ENCODE peak calls at places on chromosomes 12 and 14, in six cellular contexts. V is transverse colon, Y is A549, N is K562, C is tibial nerve, M is ovary. B is an unnamed sample.

GRCh38 chr14:85528080-85528881 is 1.7 kb upstream of the FLRT2 start:
- DNase-seq in V (no peak), Y (peak; percentile 56), M (peak; percentile 36), C (no peak), N (no peak), B (no peak)

GRCh38 chr12:111761099-111761498 is 5.6 kb upstream of the ALDH2 start:
- DNase-seq in N (no peak), C (no peak), Y (no peak), V (peak; percentile 51), M (no peak), B (no peak)

GRCh38 chr12:51823875-51824565 is 24.5 kb downstream of the FIGNL2 start:
- DNase-seq in C (no peak), Y (peak; percentile 70), M (no peak), V (peak; percentile 34), N (no peak), B (no peak)

GRCh38 chr12:126069549-126070165 is 1004.4 kb downstream of the AACS start:
- DNase-seq in Y (peak; percentile 6), N (peak; percentile 38), C (no peak), V (peak; percentile 18), M (no peak), B (no peak)

GRCh38 chr14:106657460-106657859 is 1131.1 kb downstream of the TMEM121 start:
- DNase-seq in Y (no peak), C (no peak), V (peak; percentile 46), N (no peak), M (no peak), B (no peak)

GRCh38 chr12:51219345-51219744 is 1.5 kb upstream of the POU6F1 start:
- DNase-seq in M (no peak), N (no peak), V (no peak), C (no peak), Y (no peak), B (no peak)

GRCh38 chr14:50303744-50304471 is 8.1 kb downstream of the L2HGDH start:
- DNase-seq in C (no peak), Y (no peak), N (no peak), V (no peak), M (no peak), B (no peak)

GRCh38 chr14:69760810-69761209 is 6.1 kb upstream of the SRSF5 start:
- DNase-seq in C (no peak), N (no peak), M (no peak), Y (no peak), V (no peak), B (no peak)

GRCh38 chr12:40241741-40242140 is 16.9 kb downstream of the LRRK2 start:
- DNase-seq in C (no peak), N (no peak), M (no peak), V (no peak), Y (no peak), B (no peak)

GRCh38 chr12:116615141-116615861 is 56.1 kb downstream of the MAP1LC3B2 start:
- DNase-seq in V (no peak), C (no peak), Y (no peak), N (no peak), M (no peak), B (no peak)

GRCh38 chr12:13173537-13173936 is 23.0 kb upstream of the EMP1 start:
- DNase-seq in M (no peak), V (peak; percentile 41), N (no peak), Y (no peak), C (peak; percentile 62), B (no peak)

GRCh38 chr12:6335451-6336078 is 6.3 kb downstream of the TNFRSF1A start:
- DNase-seq in M (peak; percentile 82), Y (peak; percentile 86), V (peak; percentile 84), N (peak; percentile 54), C (peak; percentile 65), B (no peak)

GRCh38 chr14:59870277-59871165 is at the start of gene RTN1:
- DNase-seq in N (peak; percentile 6), M (no peak), Y (no peak), C (peak; percentile 35), V (peak; percentile 25), B (no peak)

GRCh38 chr14:76191297-76191696 is 39.6 kb downstream of the GPATCH2L start:
- DNase-seq in M (no peak), V (no peak), N (no peak), Y (no peak), C (no peak), B (no peak)

GRCh38 chr12:6444031-6444430 is 724 bp upstream of the CD27 start:
- DNase-seq in C (no peak), M (no peak), Y (no peak), N (no peak), V (no peak), B (no peak)

GRCh38 chr14:84025258-84026012 is 1504.5 kb upstream of the FLRT2 start:
- DNase-seq in N (no peak), V (no peak), C (no peak), Y (no peak), M (no peak), B (no peak)

GRCh38 chr14:104460920-104461651 is 118.5 kb upstream of the C14orf180 start:
- DNase-seq in C (no peak), N (no peak), Y (no peak), V (no peak), M (peak; percentile 88), B (peak; percentile 73)

GRCh38 chr14:52014601-52015267 is 25.4 kb downstream of the RTRAF start:
- DNase-seq in Y (no peak), N (no peak), M (no peak), C (no peak), V (no peak), B (no peak)

GRCh38 chr12:123436017-123436964 is at the start of gene RILPL2:
- DNase-seq in Y (peak; percentile 90), N (peak; percentile 85), M (peak; percentile 91), V (peak; percentile 92), C (peak; percentile 83), B (peak; percentile 96)

GRCh38 chr14:61406670-61407069 is 85.3 kb downstream of the PRKCH start:
- DNase-seq in Y (no peak), V (no peak), N (no peak), C (no peak), M (no peak), B (no peak)

GRCh38 chr12:110141389-110141788 is 17.2 kb downstream of the IFT81 start:
- DNase-seq in Y (no peak), V (peak; percentile 29), N (no peak), M (peak; percentile 67), C (no peak), B (peak; percentile 82)

GRCh38 chr14:81427348-81428058 is 27.4 kb upstream of the STON2 start:
- DNase-seq in M (no peak), C (no peak), V (peak; percentile 26), Y (no peak), N (peak; percentile 64), B (no peak)

GRCh38 chr12:56990648-56991318 is 15.6 kb downstream of the ZBTB39 start:
- DNase-seq in M (no peak), N (no peak), Y (no peak), C (no peak), V (no peak), B (no peak)

GRCh38 chr14:90383731-90384542 is 12.9 kb upstream of the CALM1 start:
- DNase-seq in V (peak; percentile 65), Y (no peak), M (peak; percentile 83), C (peak; percentile 23), N (peak; percentile 25), B (peak; percentile 80)

GRCh38 chr14:75675265-75675960 is 14.4 kb downstream of the TTLL5 start:
- DNase-seq in C (no peak), M (no peak), Y (no peak), N (no peak), V (no peak), B (no peak)

GRCh38 chr12:53241623-53242412 is 9.8 kb upstream of the RARG start:
- DNase-seq in N (no peak), C (no peak), M (no peak), Y (no peak), V (no peak), B (no peak)

GRCh38 chr12:11880424-11880823 is 190.3 kb upstream of the BCL2L14 start:
- DNase-seq in M (no peak), C (no peak), V (no peak), Y (no peak), N (no peak), B (no peak)

GRCh38 chr12:91972896-91973295 is 172.8 kb downstream of the BTG1 start:
- DNase-seq in N (no peak), V (no peak), M (no peak), C (no peak), Y (no peak), B (no peak)

GRCh38 chr12:103745962-103746361 is 95.1 kb downstream of the NT5DC3 start:
- DNase-seq in C (no peak), V (no peak), M (no peak), Y (no peak), N (no peak), B (no peak)

GRCh38 chr14:67942311-67942710 is 122.7 kb downstream of the RAD51B start:
- DNase-seq in M (no peak), V (no peak), N (no peak), Y (no peak), C (no peak), B (no peak)

GRCh38 chr14:68245146-68246073 is 425.8 kb downstream of the RAD51B start:
- DNase-seq in V (no peak), Y (no peak), M (peak; percentile 58), C (no peak), N (peak; percentile 14), B (no peak)

DNA sequence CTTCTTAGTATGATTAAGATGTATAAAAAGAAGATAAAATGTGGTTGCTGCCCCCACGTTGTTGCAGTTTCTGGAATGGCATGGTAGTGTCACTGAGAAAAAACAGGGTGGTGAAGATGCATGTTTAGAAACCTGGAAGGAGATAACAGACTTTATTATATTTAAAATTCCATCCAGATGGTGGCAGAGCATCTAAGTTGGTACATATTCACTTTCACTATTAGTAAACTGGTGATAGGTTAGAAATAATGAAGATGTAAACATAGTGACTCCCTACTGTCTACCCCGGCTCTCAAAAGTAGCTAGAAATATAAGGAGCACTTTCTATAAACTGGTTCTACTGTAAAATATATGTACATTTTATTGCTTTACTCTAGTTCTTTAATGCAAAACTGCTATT is 279.4 kb downstream of the NPAS3 start:
- DNase-seq in V (no peak), Y (no peak), C (no peak), N (no peak), M (no peak), B (no peak)
- TF ChIP-seq EP300 in V (no peak), Y (no peak), C (no peak), N (no peak), M (no peak), B (no peak)

GRCh38 chr12:31749024-31749704 is 20.3 kb upstream of the AMN1 start:
- DNase-seq in V (peak; percentile 86), M (no peak), Y (peak; percentile 98), C (no peak), N (peak; percentile 80), B (no peak)
- TF ChIP-seq EP300 in V (peak; percentile 90), M (no peak), Y (peak; percentile 98), C (no peak), N (peak; percentile 97), B (no peak)

GRCh38 chr12:55940065-55940732 is 9.2 kb downstream of the DGKA start:
- DNase-seq in N (peak; percentile 88), M (peak; percentile 85), Y (peak; percentile 87), C (peak; percentile 79), V (peak; percentile 92), B (peak; percentile 93)
- TF ChIP-seq EP300 in N (no peak), M (no peak), Y (no peak), C (no peak), V (no peak), B (no peak)

DNA sequence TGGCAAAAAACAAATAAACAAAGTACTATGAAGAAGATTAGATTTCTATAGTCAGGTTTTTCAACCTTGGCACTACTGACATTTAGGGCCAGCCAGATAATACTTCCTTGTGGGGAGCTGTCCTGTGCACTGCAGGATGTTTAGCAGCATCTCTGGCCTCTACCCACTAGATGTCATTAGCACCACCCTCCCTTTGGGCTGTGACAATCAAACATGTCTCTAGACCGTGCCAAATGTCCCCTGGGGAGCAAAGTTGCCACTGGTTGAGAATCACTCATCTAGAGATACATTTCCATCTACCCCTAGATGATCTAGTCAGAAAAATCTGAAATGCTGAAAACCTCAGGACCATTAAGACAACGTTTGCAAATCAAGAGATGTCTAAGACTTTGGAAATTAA is 29.9 kb downstream of the SRRM4 start:
- DNase-seq in C (no peak), M (no peak), N (no peak), Y (no peak), V (no peak), B (no peak)
- TF ChIP-seq EP300 in C (no peak), M (no peak), N (no peak), Y (no peak), V (no peak), B (no peak)